ENCODE peak calls at places on chromosomes 12 and 14, in ten cellular contexts. V, G, S, W, J, N, Z, K, B and D are unnamed samples.

GRCh38 chr14:67417633-67418032 is 5.7 kb upstream of the PLEK2 start:
- DNase-seq in K (no peak), V (no peak), N (no peak), G (no peak), S (no peak), W (no peak), Z (no peak), J (no peak), B (no peak), D (no peak)

GRCh38 chr14:93926873-93927571 is at the start of gene FAM181A:
- DNase-seq in V (no peak), W (no peak), S (no peak), K (no peak), J (no peak), B (no peak), N (no peak), G (no peak), Z (no peak), D (no peak)

GRCh38 chr12:29517265-29517664 is 19.8 kb upstream of the OVCH1 start:
- DNase-seq in S (peak), Z (no peak), B (no peak), K (no peak), V (no peak), G (no peak), J (no peak), W (no peak), N (no peak), D (no peak)

GRCh38 chr14:74792249-74793039 is 29.3 kb downstream of the YLPM1 start:
- DNase-seq in K (no peak), W (no peak), G (no peak), S (no peak), N (no peak), B (no peak), Z (no peak), V (no peak), J (no peak), D (no peak)

GRCh38 chr12:80460972-80461371 is 16.9 kb downstream of the PTPRQ start:
- DNase-seq in W (no peak), S (no peak), N (no peak), J (no peak), Z (no peak), K (no peak), G (no peak), V (no peak), B (no peak), D (no peak)

GRCh38 chr14:104431929-104432541 is 147.5 kb upstream of the C14orf180 start:
- DNase-seq in W (no peak), B (no peak), G (no peak), J (no peak), K (no peak), Z (no peak), N (no peak), S (no peak), V (no peak), D (no peak)

GRCh38 chr12:111699-112591 is 45.4 kb downstream of the IQSEC3 start:
- DNase-seq in Z (no peak), J (no peak), S (no peak), G (peak), K (peak), N (no peak), V (no peak), B (no peak), W (peak), D (no peak)

GRCh38 chr14:104932676-104933631 is 8.3 kb downstream of the PLD4 start:
- DNase-seq in K (peak), B (peak), W (peak), J (no peak), S (peak), Z (peak), V (peak), G (peak), N (peak), D (peak)

GRCh38 chr12:125110641-125111360 is 45.6 kb downstream of the AACS start:
- DNase-seq in S (no peak), Z (no peak), V (no peak), W (no peak), G (no peak), K (no peak), N (no peak), J (no peak), B (no peak), D (peak)

GRCh38 chr12:53844989-53845836 is 93.4 kb upstream of the HOXC13 start:
- DNase-seq in J (no peak), V (peak), N (peak), B (no peak), Z (no peak), W (no peak), S (no peak), G (peak), K (no peak), D (no peak)

DNA sequence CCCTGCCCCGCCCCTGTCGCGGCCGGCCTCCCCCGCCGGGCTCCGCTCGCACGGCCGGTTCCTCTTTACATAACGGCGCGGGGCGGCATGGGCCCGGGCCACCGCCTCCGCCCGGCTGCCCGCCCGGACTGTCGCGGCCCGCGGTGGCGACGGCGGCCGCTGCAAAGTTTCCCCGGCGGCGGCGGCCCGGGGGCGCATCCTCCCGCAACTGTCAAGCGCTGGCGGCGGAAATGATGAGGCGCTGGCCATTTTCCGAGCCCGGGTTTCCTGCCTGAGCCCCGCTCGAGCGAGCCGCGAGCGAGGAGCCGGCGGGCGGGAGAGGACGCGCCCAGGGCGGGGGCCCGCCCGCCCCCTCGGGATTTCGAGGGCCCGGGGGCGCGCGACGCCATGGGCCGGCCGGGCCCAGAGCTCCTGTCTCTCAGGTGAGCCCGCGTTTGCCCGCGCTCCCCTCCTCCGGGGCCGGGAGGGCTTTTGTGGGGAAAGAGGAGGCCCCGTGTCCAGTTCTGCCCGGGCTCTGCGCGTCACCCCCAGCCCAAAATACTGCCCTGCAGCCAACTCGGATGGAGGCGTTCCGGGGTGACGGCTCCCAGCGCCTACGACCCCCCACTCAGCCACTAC is at the start of gene SH2B3:
- DNase-seq in J (no peak), S (no peak), K (no peak), N (no peak), G (no peak), W (no peak), Z (no peak), B (no peak), V (no peak), D (no peak)
- TF ChIP-seq POLR2A in J (peak), S (no peak), K (peak), N (peak), G (peak), W (no peak), Z (no peak), B (no peak), V (peak), D (peak)

DNA sequence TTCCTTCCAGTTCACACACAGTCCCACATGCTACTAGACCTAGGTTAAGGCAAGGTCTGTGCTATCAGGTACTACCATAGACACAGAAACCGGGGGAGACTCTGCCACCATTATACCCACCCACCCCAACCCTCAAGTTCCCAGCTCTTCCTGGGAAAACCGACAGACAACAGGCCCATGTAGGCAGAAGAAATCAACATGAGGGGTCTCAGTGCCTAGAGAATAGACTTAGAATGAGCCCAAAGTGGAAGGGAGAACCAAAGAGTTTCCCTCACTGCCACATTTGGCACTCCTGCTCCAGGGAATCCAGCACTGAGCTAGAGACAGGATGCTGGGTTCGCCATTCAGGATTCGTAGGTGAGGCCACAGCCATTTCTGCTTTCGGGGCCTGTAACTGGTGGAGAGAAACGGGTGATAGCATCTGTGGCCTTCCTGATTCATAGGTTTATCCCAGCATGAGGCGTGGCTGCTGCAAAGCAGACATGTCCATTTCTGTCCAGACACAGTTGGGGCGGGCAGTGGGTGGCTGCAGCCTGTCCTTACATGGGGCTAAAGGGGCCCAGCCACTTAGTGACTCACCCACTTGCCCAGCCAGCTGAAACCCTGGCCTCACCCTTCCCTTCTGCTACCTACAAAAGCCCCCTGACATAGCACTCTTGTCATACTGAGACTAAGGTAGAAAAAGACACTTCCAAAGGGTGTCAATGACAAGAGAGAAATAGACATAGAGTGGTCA is 69.4 kb downstream of the IRF2BPL start:
- DNase-seq in J (no peak), K (no peak), S (no peak), W (no peak), B (peak), Z (peak), V (no peak), G (no peak), N (no peak), D (peak)
- TF ChIP-seq POLR2A in J (no peak), K (no peak), S (no peak), W (no peak), B (no peak), Z (no peak), V (no peak), G (no peak), N (no peak), D (no peak)

GRCh38 chr14:92103363-92103762 is 3.0 kb downstream of the ATXN3 start:
- DNase-seq in V (no peak), N (no peak), K (no peak), G (no peak), S (no peak), B (no peak), Z (no peak), W (no peak), J (no peak), D (no peak)

GRCh38 chr14:92105073-92105844 is 1.1 kb downstream of the ATXN3 start:
- DNase-seq in W (no peak), G (no peak), V (no peak), S (no peak), N (no peak), J (no peak), B (no peak), Z (no peak), K (no peak), D (no peak)

GRCh38 chr14:92105845-92106094 is 612 bp downstream of the ATXN3 start:
- DNase-seq in B (peak), J (no peak), Z (peak), S (peak), N (peak), V (peak), W (peak), G (peak), K (peak), D (peak)

GRCh38 chr14:92108345-92109254 is 2.2 kb upstream of the ATXN3 start:
- DNase-seq in W (no peak), N (no peak), K (no peak), G (no peak), S (no peak), V (no peak), Z (no peak), J (no peak), B (peak), D (no peak)

GRCh38 chr14:92106095-92106937 is at the start of gene ATXN3:
- DNase-seq in W (peak), J (peak), V (peak), S (peak), Z (peak), N (peak), B (peak), K (peak), G (peak), D (peak)
- TF ChIP-seq POLR2A in W (peak), J (peak), V (peak), S (no peak), Z (no peak), N (peak), B (peak), K (peak), G (peak), D (peak)

GRCh38 chr14:100191584-100192249 is 32.3 kb upstream of the DEGS2 start:
- DNase-seq in B (no peak), S (no peak), W (no peak), N (no peak), Z (peak), G (peak), V (no peak), J (no peak), K (no peak), D (no peak)

GRCh38 chr14:100192250-100192671 is 32.8 kb upstream of the DEGS2 start:
- DNase-seq in S (peak), G (peak), B (no peak), J (no peak), Z (peak), N (no peak), W (peak), V (no peak), K (no peak), D (no peak)

GRCh38 chr14:100190126-100190525 is 30.7 kb upstream of the DEGS2 start:
- DNase-seq in B (no peak), G (no peak), S (no peak), Z (no peak), V (no peak), W (no peak), N (no peak), J (no peak), K (no peak), D (no peak)

GRCh38 chr14:100193417-100194357 is 34.2 kb upstream of the DEGS2 start:
- DNase-seq in N (no peak), Z (no peak), W (no peak), G (no peak), V (no peak), J (no peak), B (peak), K (no peak), S (no peak), D (peak)

DNA sequence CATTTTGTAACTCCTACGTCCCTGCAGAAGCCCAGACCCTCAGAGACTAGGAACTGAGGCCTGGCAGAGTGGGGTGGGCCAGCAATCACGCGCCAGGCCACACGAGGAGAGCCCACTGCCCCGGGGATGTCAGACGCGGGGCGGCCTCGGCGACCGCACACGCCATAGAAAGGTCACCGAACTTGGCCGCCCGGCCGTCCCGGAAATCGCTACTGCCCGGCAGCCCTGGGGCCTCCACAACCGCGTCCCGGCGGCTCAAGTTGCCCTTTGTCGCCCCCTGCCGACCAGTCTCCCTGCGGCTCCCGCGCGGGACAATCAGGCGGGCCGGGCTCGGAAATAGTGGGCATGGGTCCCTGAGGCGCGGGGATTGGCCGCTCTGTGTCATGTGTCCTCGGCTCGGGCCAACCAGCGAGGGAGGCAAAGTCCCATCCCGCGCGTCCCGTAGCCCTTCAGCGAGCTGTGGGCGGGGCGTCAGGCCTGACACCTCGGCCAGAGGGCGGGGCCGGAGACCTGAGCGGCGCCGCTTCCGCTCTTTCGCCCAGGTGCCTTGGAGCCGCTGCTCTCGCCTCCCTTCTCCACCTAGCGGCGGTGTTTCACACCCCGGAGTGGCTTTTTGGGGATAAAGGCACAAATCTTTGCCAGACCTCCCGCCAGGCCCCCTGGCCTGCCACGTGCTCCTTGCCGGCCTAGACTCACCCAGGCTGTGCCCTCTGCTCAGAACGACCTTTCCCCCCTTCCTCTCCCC is 33.4 kb upstream of the DEGS2 start:
- DNase-seq in S (peak), V (peak), K (peak), N (peak), B (peak), Z (peak), W (peak), J (no peak), G (peak), D (peak)
- TF ChIP-seq POLR2A in S (peak), V (no peak), K (peak), N (no peak), B (peak), Z (no peak), W (peak), J (no peak), G (peak), D (peak)